ENCODE peak calls at places on chromosomes 12 and 14, in ten cellular contexts. H, W, J, Q, M, N, U, R, A and G are unnamed samples.

GRCh38 chr14:40252817-40253447 is 820.7 kb upstream of the FBXO33 start:
- DNase-seq in H (no peak), W (no peak), J (no peak), Q (no peak), M (no peak), N (no peak), U (no peak), R (no peak), A (peak), G (no peak)

GRCh38 chr12:21523148-21523547 is 2.9 kb upstream of the SPX start:
- DNase-seq in H (no peak), W (no peak), J (no peak), Q (no peak), M (no peak), N (no peak), U (no peak), R (no peak), A (no peak), G (no peak)

GRCh38 chr12:119176267-119177055 is 2.3 kb upstream of the HSPB8 start:
- DNase-seq in H (peak), W (peak), J (peak), Q (peak), M (peak), N (peak), U (peak), R (no peak), A (peak), G (no peak)

GRCh38 chr12:6759741-6760140 is 6.4 kb upstream of the PTMS start:
- DNase-seq in H (no peak), W (no peak), J (no peak), Q (no peak), M (no peak), N (no peak), U (no peak), R (no peak), A (no peak), G (no peak)

GRCh38 chr12:87441511-87441910 is 587.7 kb downstream of the C12orf50 start:
- DNase-seq in H (no peak), W (no peak), J (no peak), Q (no peak), M (no peak), N (no peak), U (no peak), R (no peak), A (no peak), G (no peak)

GRCh38 chr14:31207287-31207745 is 277 bp downstream of the HECTD1 start:
- DNase-seq in H (no peak), W (no peak), J (peak), Q (no peak), M (no peak), N (no peak), U (no peak), R (peak), A (no peak), G (no peak)

GRCh38 chr12:32997471-32997870 is 100.9 kb upstream of the PKP2 start:
- DNase-seq in H (no peak), W (no peak), J (no peak), Q (no peak), M (no peak), N (no peak), U (no peak), R (no peak), A (no peak), G (no peak)

GRCh38 chr12:24366514-24366913 is 417.0 kb upstream of the SOX5 start:
- DNase-seq in H (no peak), W (no peak), J (no peak), Q (no peak), M (no peak), N (no peak), U (no peak), R (no peak), A (no peak), G (no peak)

GRCh38 chr12:56631790-56632700 is 1.9 kb upstream of the BAZ2A start:
- DNase-seq in H (peak), W (no peak), J (no peak), Q (peak), M (peak), N (peak), U (no peak), R (no peak), A (peak), G (peak)

GRCh38 chr12:7144414-7145120 is 14.4 kb downstream of the CLSTN3 start:
- DNase-seq in H (peak), W (peak), J (peak), Q (peak), M (no peak), N (no peak), U (no peak), R (no peak), A (peak), G (no peak)

GRCh38 chr14:36973806-36974442 is 198.5 kb downstream of the SLC25A21 start:
- DNase-seq in H (no peak), W (peak), J (peak), Q (peak), M (no peak), N (no peak), U (no peak), R (peak), A (no peak), G (no peak)

GRCh38 chr14:76090611-76091010 is 61.1 kb upstream of the GPATCH2L start:
- DNase-seq in H (no peak), W (peak), J (no peak), Q (no peak), M (no peak), N (no peak), U (no peak), R (peak), A (no peak), G (no peak)

GRCh38 chr14:77849711-77850110 is 49.8 kb downstream of the ADCK1 start:
- DNase-seq in H (no peak), W (peak), J (peak), Q (peak), M (no peak), N (no peak), U (no peak), R (peak), A (no peak), G (no peak)

GRCh38 chr12:56574210-56574609 is 52.6 kb downstream of the RBMS2 start:
- DNase-seq in H (no peak), W (peak), J (peak), Q (peak), M (no peak), N (no peak), U (no peak), R (no peak), A (peak), G (no peak)

GRCh38 chr14:95808371-95808770 is 68.3 kb upstream of the TUNAR start:
- DNase-seq in H (no peak), W (no peak), J (no peak), Q (no peak), M (no peak), N (no peak), U (no peak), R (no peak), A (no peak), G (no peak)

GRCh38 chr12:2163172-2163927 is 110.6 kb downstream of the CACNA1C start:
- DNase-seq in H (no peak), W (peak), J (peak), Q (peak), M (peak), N (peak), U (no peak), R (peak), A (no peak), G (no peak)

GRCh38 chr12:64608901-64609542 is 1.3 kb upstream of the RASSF3 start:
- DNase-seq in H (peak), W (peak), J (peak), Q (peak), M (no peak), N (peak), U (no peak), R (no peak), A (peak), G (no peak)

GRCh38 chr14:57487771-57488170 is 5.9 kb downstream of the CCDC198 start:
- DNase-seq in H (no peak), W (peak), J (peak), Q (peak), M (no peak), N (no peak), U (no peak), R (no peak), A (peak), G (no peak)

GRCh38 chr12:21502164-21502496 is 541 bp downstream of the GOLT1B start:
- DNase-seq in H (no peak), W (peak), J (peak), Q (peak), M (no peak), N (peak), U (no peak), R (no peak), A (peak), G (no peak)

GRCh38 chr14:32332415-32333116 is 3.5 kb downstream of the AKAP6 start:
- DNase-seq in H (no peak), W (no peak), J (no peak), Q (no peak), M (no peak), N (no peak), U (no peak), R (no peak), A (no peak), G (no peak)

GRCh38 chr14:58912799-58913432 is 275.2 kb downstream of the DACT1 start:
- DNase-seq in H (no peak), W (no peak), J (no peak), Q (peak), M (no peak), N (no peak), U (no peak), R (no peak), A (no peak), G (no peak)

GRCh38 chr14:61229475-61229888 is 51.7 kb downstream of the TMEM30B start:
- DNase-seq in H (no peak), W (no peak), J (no peak), Q (no peak), M (no peak), N (no peak), U (no peak), R (no peak), A (peak), G (no peak)

GRCh38 chr14:72519543-72519942 is 374.4 kb downstream of the DPF3 start:
- DNase-seq in H (no peak), W (no peak), J (no peak), Q (no peak), M (no peak), N (no peak), U (no peak), R (no peak), A (no peak), G (no peak)

GRCh38 chr12:106341086-106341879 is 16.3 kb upstream of the POLR3B start:
- DNase-seq in H (no peak), W (peak), J (no peak), Q (peak), M (no peak), N (peak), U (no peak), R (peak), A (no peak), G (no peak)

GRCh38 chr12:6638305-6638704 is 2.5 kb upstream of the LPAR5 start:
- DNase-seq in H (no peak), W (no peak), J (no peak), Q (no peak), M (no peak), N (no peak), U (no peak), R (no peak), A (no peak), G (no peak)

GRCh38 chr12:84764006-84764405 is 148.6 kb downstream of the SLC6A15 start:
- DNase-seq in H (no peak), W (peak), J (no peak), Q (peak), M (no peak), N (no peak), U (no peak), R (no peak), A (no peak), G (no peak)

GRCh38 chr14:59360923-59361794 is 104.0 kb downstream of the GPR135 start:
- DNase-seq in H (peak), W (peak), J (peak), Q (peak), M (peak), N (peak), U (peak), R (peak), A (peak), G (no peak)

GRCh38 chr14:65336191-65336591 is 76.3 kb upstream of the FUT8 start:
- DNase-seq in H (no peak), W (peak), J (peak), Q (peak), M (no peak), N (no peak), U (no peak), R (no peak), A (no peak), G (no peak)

GRCh38 chr14:78005325-78005724 is 164.8 kb upstream of the NRXN3 start:
- DNase-seq in H (peak), W (peak), J (peak), Q (no peak), M (no peak), N (no peak), U (no peak), R (no peak), A (peak), G (no peak)

GRCh38 chr12:98469108-98469507 is 46.3 kb upstream of the TMPO start:
- DNase-seq in H (no peak), W (no peak), J (no peak), Q (no peak), M (no peak), N (no peak), U (no peak), R (no peak), A (no peak), G (no peak)

GRCh38 chr12:28099862-28100261 is 90.4 kb upstream of the CCDC91 start:
- DNase-seq in H (no peak), W (no peak), J (no peak), Q (no peak), M (no peak), N (no peak), U (no peak), R (no peak), A (peak), G (no peak)

GRCh38 chr12:92674500-92674899 is 28.3 kb upstream of the PLEKHG7 start:
- DNase-seq in H (no peak), W (no peak), J (no peak), Q (no peak), M (no peak), N (peak), U (no peak), R (no peak), A (no peak), G (no peak)

GRCh38 chr12:18644564-18644963 is 93.2 kb downstream of the PLCZ1 start:
- DNase-seq in H (no peak), W (no peak), J (no peak), Q (no peak), M (no peak), N (no peak), U (no peak), R (no peak), A (no peak), G (no peak)

GRCh38 chr14:95293474-95293873 is 26.2 kb downstream of the CLMN start:
- DNase-seq in H (no peak), W (no peak), J (no peak), Q (no peak), M (no peak), N (no peak), U (no peak), R (no peak), A (no peak), G (no peak)

GRCh38 chr12:131432532-131433260 is 278.2 kb upstream of the SFSWAP start:
- DNase-seq in H (no peak), W (no peak), J (no peak), Q (no peak), M (no peak), N (no peak), U (no peak), R (no peak), A (no peak), G (no peak)

GRCh38 chr12:27802511-27802910 is 22.5 kb upstream of the MANSC4 start:
- DNase-seq in H (no peak), W (no peak), J (no peak), Q (no peak), M (no peak), N (no peak), U (no peak), R (no peak), A (no peak), G (no peak)

GRCh38 chr14:55733609-55734008 is 153.6 kb downstream of the KTN1 start:
- DNase-seq in H (no peak), W (no peak), J (no peak), Q (no peak), M (no peak), N (no peak), U (no peak), R (no peak), A (no peak), G (no peak)

GRCh38 chr14:94499673-94500072 is 9.6 kb downstream of the SERPINA12 start:
- DNase-seq in H (no peak), W (no peak), J (no peak), Q (no peak), M (no peak), N (no peak), U (no peak), R (no peak), A (no peak), G (no peak)

GRCh38 chr12:54341343-54341742 is 16.4 kb downstream of the COPZ1 start:
- DNase-seq in H (no peak), W (no peak), J (no peak), Q (no peak), M (no peak), N (no peak), U (no peak), R (no peak), A (no peak), G (no peak)

GRCh38 chr12:110304061-110304551 is 23.1 kb downstream of the ATP2A2 start:
- DNase-seq in H (no peak), W (peak), J (peak), Q (peak), M (no peak), N (no peak), U (no peak), R (no peak), A (no peak), G (no peak)

GRCh38 chr12:110301065-110301806 is 20.2 kb downstream of the ATP2A2 start:
- DNase-seq in H (no peak), W (no peak), J (no peak), Q (no peak), M (no peak), N (no peak), U (no peak), R (no peak), A (no peak), G (no peak)
- TF ChIP-seq CTCF in H (no peak), W (no peak), J (no peak), Q (no peak), M (no peak), N (no peak), U (no peak), R (no peak), A (no peak), G (no peak)

GRCh38 chr14:103121846-103122577 is 1.2 kb upstream of the TNFAIP2 start:
- DNase-seq in H (peak), W (peak), J (peak), Q (peak), M (peak), N (peak), U (no peak), R (no peak), A (peak), G (no peak)

GRCh38 chr14:103123634-103124500 is 606 bp downstream of the TNFAIP2 start:
- DNase-seq in H (peak), W (peak), J (no peak), Q (no peak), M (peak), N (peak), U (no peak), R (no peak), A (no peak), G (no peak)

GRCh38 chr14:103122578-103123127 is 608 bp upstream of the TNFAIP2 start:
- DNase-seq in H (no peak), W (no peak), J (no peak), Q (no peak), M (peak), N (peak), U (no peak), R (no peak), A (peak), G (no peak)

GRCh38 chr14:103124501-103125001 is 1.3 kb downstream of the TNFAIP2 start:
- DNase-seq in H (no peak), W (no peak), J (no peak), Q (no peak), M (peak), N (no peak), U (no peak), R (no peak), A (no peak), G (no peak)

GRCh38 chr14:103123128-103123633 is at the start of gene TNFAIP2:
- DNase-seq in H (peak), W (peak), J (no peak), Q (no peak), M (peak), N (peak), U (no peak), R (no peak), A (no peak), G (no peak)
- TF ChIP-seq CTCF in H (no peak), W (no peak), J (no peak), Q (no peak), M (no peak), N (no peak), U (no peak), R (no peak), A (no peak), G (no peak)

GRCh38 chr12:94195483-94195882 is 47.1 kb downstream of the PLXNC1 start:
- DNase-seq in H (no peak), W (no peak), J (no peak), Q (no peak), M (no peak), N (no peak), U (no peak), R (no peak), A (no peak), G (no peak)

GRCh38 chr12:94200695-94201094 is 52.3 kb downstream of the PLXNC1 start:
- DNase-seq in H (no peak), W (no peak), J (no peak), Q (no peak), M (no peak), N (no peak), U (no peak), R (no peak), A (no peak), G (no peak)

GRCh38 chr12:94198469-94198868 is 50.1 kb downstream of the PLXNC1 start:
- DNase-seq in H (no peak), W (no peak), J (no peak), Q (no peak), M (no peak), N (no peak), U (no peak), R (no peak), A (no peak), G (no peak)

GRCh38 chr12:94200069-94200468 is 51.7 kb downstream of the PLXNC1 start:
- DNase-seq in H (no peak), W (no peak), J (no peak), Q (no peak), M (no peak), N (no peak), U (no peak), R (no peak), A (no peak), G (no peak)

GRCh38 chr12:94198872-94199271 is 50.5 kb downstream of the PLXNC1 start:
- DNase-seq in H (no peak), W (no peak), J (no peak), Q (no peak), M (no peak), N (no peak), U (no peak), R (no peak), A (no peak), G (no peak)
- TF ChIP-seq CTCF in H (peak), W (no peak), J (no peak), Q (no peak), M (no peak), N (no peak), U (no peak), R (no peak), A (peak), G (no peak)

DNA sequence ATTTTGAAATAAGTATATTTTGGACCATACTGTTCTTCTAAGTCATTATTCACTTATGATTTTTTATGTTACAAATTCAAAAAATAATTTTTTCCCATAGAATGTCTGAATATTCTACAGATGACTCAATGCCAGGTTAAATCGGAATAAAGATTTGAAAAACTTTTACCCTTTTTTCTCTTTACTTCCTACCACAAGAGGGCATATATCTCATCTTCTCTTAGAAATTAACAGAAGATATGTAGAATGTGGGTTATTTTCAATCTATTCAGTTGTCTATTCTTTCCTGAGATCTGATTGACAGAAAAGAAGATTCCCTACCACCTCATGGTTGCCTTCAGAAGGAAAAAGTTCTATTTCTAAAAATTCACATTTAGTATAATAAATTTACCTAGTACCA is 53.0 kb upstream of the KITLG start:
- DNase-seq in H (no peak), W (no peak), J (no peak), Q (peak), M (no peak), N (no peak), U (no peak), R (no peak), A (peak), G (no peak)
- TF ChIP-seq CTCF in H (no peak), W (peak), J (peak), Q (peak), M (peak), N (no peak), U (peak), R (peak), A (peak), G (peak)

DNA sequence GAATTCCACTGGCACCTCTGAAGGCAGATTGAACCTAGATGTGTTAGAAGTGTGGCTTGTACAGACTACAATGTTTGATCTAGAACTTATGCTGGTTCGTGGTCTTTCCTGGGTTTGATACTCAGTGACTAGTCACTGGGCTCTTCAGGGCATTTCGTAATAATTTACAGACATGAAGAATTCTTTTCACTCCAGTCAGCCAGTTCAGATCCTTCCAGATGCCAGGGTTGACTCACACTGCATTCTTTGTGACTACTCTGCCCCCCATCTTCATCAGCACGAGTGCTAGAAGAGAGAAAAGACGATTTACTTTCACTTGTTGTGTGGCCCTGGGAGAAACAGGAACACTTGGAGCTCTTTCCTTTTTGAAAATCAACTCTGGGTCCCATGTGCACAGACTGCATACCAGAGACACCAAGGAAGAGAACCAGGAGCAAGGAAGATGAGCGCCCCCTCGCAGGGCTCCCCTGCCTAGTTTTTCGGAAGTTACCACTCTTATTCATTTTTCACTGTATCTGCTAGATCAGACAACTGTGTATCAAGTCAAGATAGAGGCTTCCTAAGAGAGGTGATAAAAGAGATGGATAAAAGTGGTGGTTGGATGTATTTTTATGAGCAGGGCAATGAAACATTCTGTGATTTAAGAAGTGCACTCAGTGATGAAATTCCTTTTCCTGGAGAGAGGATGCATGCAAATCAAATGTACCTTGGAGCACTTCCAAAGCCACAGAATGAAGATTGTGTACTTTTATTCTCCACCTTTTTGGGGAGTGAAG is 33.5 kb upstream of the EVL start:
- DNase-seq in H (no peak), W (peak), J (peak), Q (peak), M (peak), N (no peak), U (no peak), R (peak), A (peak), G (no peak)
- TF ChIP-seq CTCF in H (no peak), W (peak), J (no peak), Q (peak), M (no peak), N (no peak), U (no peak), R (no peak), A (peak), G (no peak)